ENCODE peak calls at places on chromosomes 4 and X, in nine cellular contexts. One of them, this sample, is unnamed.

GRCh38 chrX:120419465-120419864 is 49.6 kb downstream of the LAMP2 start:
- DNase-seq in nucleus accumbens: no peak
- DNase-seq in AG04450: no peak
- DNase-seq in effector memory CD8-positive, alpha-beta T cell: no peak
- DNase-seq in activated T-cell treated with anti-CD3 and anti-CD28 coated beads for 4 hours: no peak
- DNase-seq in left ventricle myocardium superior: no peak
- DNase-seq in testis: no peak
- DNase-seq in activated CD4-positive, alpha-beta T cell treated with anti-CD3 and anti-CD28 coated beads, Interleukin-2, amount 50 U/mL, for 24 hours: no peak
- DNase-seq in mesendoderm: no peak
- DNase-seq in this sample: no peak

GRCh38 chr4:5249727-5250126 is 198.4 kb downstream of the STK32B start:
- DNase-seq in AG04450: no peak
- DNase-seq in testis: no peak
- DNase-seq in left ventricle myocardium superior: no peak
- DNase-seq in mesendoderm: no peak
- DNase-seq in activated T-cell treated with anti-CD3 and anti-CD28 coated beads for 4 hours: no peak
- DNase-seq in nucleus accumbens: no peak
- DNase-seq in effector memory CD8-positive, alpha-beta T cell: no peak
- DNase-seq in activated CD4-positive, alpha-beta T cell treated with anti-CD3 and anti-CD28 coated beads, Interleukin-2, amount 50 U/mL, for 24 hours: no peak
- DNase-seq in this sample: no peak

GRCh38 chr4:55868691-55869090 is 15.2 kb downstream of the EXOC1 start:
- DNase-seq in activated T-cell treated with anti-CD3 and anti-CD28 coated beads for 4 hours: no peak
- DNase-seq in effector memory CD8-positive, alpha-beta T cell: no peak
- DNase-seq in nucleus accumbens: no peak
- DNase-seq in left ventricle myocardium superior: no peak
- DNase-seq in activated CD4-positive, alpha-beta T cell treated with anti-CD3 and anti-CD28 coated beads, Interleukin-2, amount 50 U/mL, for 24 hours: no peak
- DNase-seq in testis: no peak
- DNase-seq in AG04450: no peak
- DNase-seq in mesendoderm: no peak
- DNase-seq in this sample: no peak

GRCh38 chr4:6658635-6659075 is 18.2 kb downstream of the MRFAP1 start:
- DNase-seq in AG04450: no peak
- DNase-seq in effector memory CD8-positive, alpha-beta T cell: peak; percentile 51
- DNase-seq in mesendoderm: no peak
- DNase-seq in left ventricle myocardium superior: peak; percentile 77
- DNase-seq in activated T-cell treated with anti-CD3 and anti-CD28 coated beads for 4 hours: peak; percentile 30
- DNase-seq in nucleus accumbens: no peak
- DNase-seq in testis: peak; percentile 50
- DNase-seq in activated CD4-positive, alpha-beta T cell treated with anti-CD3 and anti-CD28 coated beads, Interleukin-2, amount 50 U/mL, for 24 hours: peak; percentile 14
- DNase-seq in this sample: no peak

GRCh38 chr4:65482410-65482809 is 187.9 kb downstream of the EPHA5 start:
- DNase-seq in testis: no peak
- DNase-seq in mesendoderm: no peak
- DNase-seq in effector memory CD8-positive, alpha-beta T cell: no peak
- DNase-seq in activated CD4-positive, alpha-beta T cell treated with anti-CD3 and anti-CD28 coated beads, Interleukin-2, amount 50 U/mL, for 24 hours: no peak
- DNase-seq in AG04450: no peak
- DNase-seq in activated T-cell treated with anti-CD3 and anti-CD28 coated beads for 4 hours: no peak
- DNase-seq in left ventricle myocardium superior: no peak
- DNase-seq in nucleus accumbens: no peak
- DNase-seq in this sample: no peak

GRCh38 chrX:51456814-51457213 is 39.6 kb downstream of the NUDT11 start:
- DNase-seq in AG04450: no peak
- DNase-seq in left ventricle myocardium superior: no peak
- DNase-seq in mesendoderm: peak; percentile 74
- DNase-seq in testis: no peak
- DNase-seq in effector memory CD8-positive, alpha-beta T cell: no peak
- DNase-seq in nucleus accumbens: no peak
- DNase-seq in activated CD4-positive, alpha-beta T cell treated with anti-CD3 and anti-CD28 coated beads, Interleukin-2, amount 50 U/mL, for 24 hours: no peak
- DNase-seq in activated T-cell treated with anti-CD3 and anti-CD28 coated beads for 4 hours: no peak
- DNase-seq in this sample: no peak

GRCh38 chr4:158444621-158445020 is 77.1 kb upstream of the RXFP1 start:
- DNase-seq in effector memory CD8-positive, alpha-beta T cell: no peak
- DNase-seq in activated CD4-positive, alpha-beta T cell treated with anti-CD3 and anti-CD28 coated beads, Interleukin-2, amount 50 U/mL, for 24 hours: no peak
- DNase-seq in testis: no peak
- DNase-seq in mesendoderm: no peak
- DNase-seq in nucleus accumbens: no peak
- DNase-seq in activated T-cell treated with anti-CD3 and anti-CD28 coated beads for 4 hours: no peak
- DNase-seq in AG04450: no peak
- DNase-seq in left ventricle myocardium superior: no peak
- DNase-seq in this sample: no peak

GRCh38 chr4:145097331-145097820 is 620 bp downstream of the ANAPC10 start:
- DNase-seq in mesendoderm: no peak
- DNase-seq in testis: no peak
- DNase-seq in effector memory CD8-positive, alpha-beta T cell: no peak
- DNase-seq in left ventricle myocardium superior: no peak
- DNase-seq in activated CD4-positive, alpha-beta T cell treated with anti-CD3 and anti-CD28 coated beads, Interleukin-2, amount 50 U/mL, for 24 hours: no peak
- DNase-seq in activated T-cell treated with anti-CD3 and anti-CD28 coated beads for 4 hours: no peak
- DNase-seq in AG04450: no peak
- DNase-seq in nucleus accumbens: no peak
- DNase-seq in this sample: no peak

GRCh38 chrX:41828821-41829220 is 94.5 kb downstream of the CASK start:
- DNase-seq in left ventricle myocardium superior: no peak
- DNase-seq in mesendoderm: no peak
- DNase-seq in AG04450: no peak
- DNase-seq in activated CD4-positive, alpha-beta T cell treated with anti-CD3 and anti-CD28 coated beads, Interleukin-2, amount 50 U/mL, for 24 hours: no peak
- DNase-seq in nucleus accumbens: no peak
- DNase-seq in effector memory CD8-positive, alpha-beta T cell: no peak
- DNase-seq in activated T-cell treated with anti-CD3 and anti-CD28 coated beads for 4 hours: no peak
- DNase-seq in testis: no peak
- DNase-seq in this sample: no peak

GRCh38 chr4:94897023-94897422 is 139.3 kb downstream of the BMPR1B start:
- DNase-seq in testis: no peak
- DNase-seq in mesendoderm: peak; percentile 85
- DNase-seq in left ventricle myocardium superior: no peak
- DNase-seq in activated T-cell treated with anti-CD3 and anti-CD28 coated beads for 4 hours: no peak
- DNase-seq in activated CD4-positive, alpha-beta T cell treated with anti-CD3 and anti-CD28 coated beads, Interleukin-2, amount 50 U/mL, for 24 hours: no peak
- DNase-seq in nucleus accumbens: no peak
- DNase-seq in AG04450: no peak
- DNase-seq in effector memory CD8-positive, alpha-beta T cell: no peak
- DNase-seq in this sample: no peak

GRCh38 chrX:97616883-97617510 is 733.3 kb downstream of the RPA4 start:
- DNase-seq in testis: no peak
- DNase-seq in activated T-cell treated with anti-CD3 and anti-CD28 coated beads for 4 hours: no peak
- DNase-seq in activated CD4-positive, alpha-beta T cell treated with anti-CD3 and anti-CD28 coated beads, Interleukin-2, amount 50 U/mL, for 24 hours: no peak
- DNase-seq in left ventricle myocardium superior: no peak
- DNase-seq in nucleus accumbens: no peak
- DNase-seq in effector memory CD8-positive, alpha-beta T cell: no peak
- DNase-seq in AG04450: peak; percentile 23
- DNase-seq in mesendoderm: peak; percentile 16
- DNase-seq in this sample: peak; percentile 15

GRCh38 chr4:113708250-113708649 is 53.3 kb downstream of the CAMK2D start:
- DNase-seq in left ventricle myocardium superior: no peak
- DNase-seq in effector memory CD8-positive, alpha-beta T cell: no peak
- DNase-seq in activated T-cell treated with anti-CD3 and anti-CD28 coated beads for 4 hours: no peak
- DNase-seq in nucleus accumbens: no peak
- DNase-seq in AG04450: no peak
- DNase-seq in activated CD4-positive, alpha-beta T cell treated with anti-CD3 and anti-CD28 coated beads, Interleukin-2, amount 50 U/mL, for 24 hours: no peak
- DNase-seq in testis: no peak
- DNase-seq in mesendoderm: no peak
- DNase-seq in this sample: no peak

GRCh38 chr4:76585270-76585669 is 150.2 kb downstream of the SHROOM3 start:
- DNase-seq in activated CD4-positive, alpha-beta T cell treated with anti-CD3 and anti-CD28 coated beads, Interleukin-2, amount 50 U/mL, for 24 hours: no peak
- DNase-seq in nucleus accumbens: no peak
- DNase-seq in activated T-cell treated with anti-CD3 and anti-CD28 coated beads for 4 hours: no peak
- DNase-seq in AG04450: no peak
- DNase-seq in mesendoderm: peak; percentile 48
- DNase-seq in left ventricle myocardium superior: no peak
- DNase-seq in effector memory CD8-positive, alpha-beta T cell: no peak
- DNase-seq in testis: no peak
- DNase-seq in this sample: no peak

GRCh38 chr4:72473434-72473900 is 95.6 kb downstream of the ADAMTS3 start:
- DNase-seq in mesendoderm: peak; percentile 54
- DNase-seq in effector memory CD8-positive, alpha-beta T cell: no peak
- DNase-seq in nucleus accumbens: no peak
- DNase-seq in left ventricle myocardium superior: no peak
- DNase-seq in testis: no peak
- DNase-seq in activated T-cell treated with anti-CD3 and anti-CD28 coated beads for 4 hours: no peak
- DNase-seq in activated CD4-positive, alpha-beta T cell treated with anti-CD3 and anti-CD28 coated beads, Interleukin-2, amount 50 U/mL, for 24 hours: no peak
- DNase-seq in AG04450: no peak
- DNase-seq in this sample: no peak

GRCh38 chr4:5338511-5338910 is 287.2 kb downstream of the STK32B start:
- DNase-seq in activated CD4-positive, alpha-beta T cell treated with anti-CD3 and anti-CD28 coated beads, Interleukin-2, amount 50 U/mL, for 24 hours: no peak
- DNase-seq in testis: no peak
- DNase-seq in mesendoderm: no peak
- DNase-seq in left ventricle myocardium superior: no peak
- DNase-seq in AG04450: no peak
- DNase-seq in activated T-cell treated with anti-CD3 and anti-CD28 coated beads for 4 hours: no peak
- DNase-seq in effector memory CD8-positive, alpha-beta T cell: no peak
- DNase-seq in nucleus accumbens: no peak
- DNase-seq in this sample: no peak

GRCh38 chr4:46211406-46211805 is 87.6 kb upstream of the GABRG1 start:
- DNase-seq in testis: no peak
- DNase-seq in mesendoderm: no peak
- DNase-seq in AG04450: no peak
- DNase-seq in effector memory CD8-positive, alpha-beta T cell: no peak
- DNase-seq in activated CD4-positive, alpha-beta T cell treated with anti-CD3 and anti-CD28 coated beads, Interleukin-2, amount 50 U/mL, for 24 hours: no peak
- DNase-seq in activated T-cell treated with anti-CD3 and anti-CD28 coated beads for 4 hours: no peak
- DNase-seq in nucleus accumbens: no peak
- DNase-seq in left ventricle myocardium superior: no peak
- DNase-seq in this sample: no peak

GRCh38 chrX:49995021-49995731 is 72.8 kb downstream of the CLCN5 start:
- DNase-seq in AG04450: no peak
- DNase-seq in effector memory CD8-positive, alpha-beta T cell: no peak
- DNase-seq in mesendoderm: peak; percentile 86
- DNase-seq in activated CD4-positive, alpha-beta T cell treated with anti-CD3 and anti-CD28 coated beads, Interleukin-2, amount 50 U/mL, for 24 hours: no peak
- DNase-seq in activated T-cell treated with anti-CD3 and anti-CD28 coated beads for 4 hours: no peak
- DNase-seq in nucleus accumbens: no peak
- DNase-seq in testis: no peak
- DNase-seq in left ventricle myocardium superior: no peak
- DNase-seq in this sample: no peak

GRCh38 chr4:53651142-53651720 is 59.9 kb upstream of the LNX1 start:
- DNase-seq in testis: no peak
- DNase-seq in nucleus accumbens: no peak
- DNase-seq in activated T-cell treated with anti-CD3 and anti-CD28 coated beads for 4 hours: no peak
- DNase-seq in AG04450: no peak
- DNase-seq in mesendoderm: no peak
- DNase-seq in effector memory CD8-positive, alpha-beta T cell: no peak
- DNase-seq in activated CD4-positive, alpha-beta T cell treated with anti-CD3 and anti-CD28 coated beads, Interleukin-2, amount 50 U/mL, for 24 hours: no peak
- DNase-seq in left ventricle myocardium superior: peak; percentile 49
- DNase-seq in this sample: peak; percentile 91

GRCh38 chr4:24894846-24895245 is 18.0 kb downstream of the CCDC149 start:
- DNase-seq in effector memory CD8-positive, alpha-beta T cell: no peak
- DNase-seq in activated CD4-positive, alpha-beta T cell treated with anti-CD3 and anti-CD28 coated beads, Interleukin-2, amount 50 U/mL, for 24 hours: no peak
- DNase-seq in nucleus accumbens: no peak
- DNase-seq in left ventricle myocardium superior: no peak
- DNase-seq in mesendoderm: no peak
- DNase-seq in activated T-cell treated with anti-CD3 and anti-CD28 coated beads for 4 hours: no peak
- DNase-seq in AG04450: no peak
- DNase-seq in testis: no peak
- DNase-seq in this sample: no peak

GRCh38 chr4:76366737-76367136 is 54.2 kb downstream of the CCDC158 start:
- DNase-seq in activated CD4-positive, alpha-beta T cell treated with anti-CD3 and anti-CD28 coated beads, Interleukin-2, amount 50 U/mL, for 24 hours: no peak
- DNase-seq in mesendoderm: no peak
- DNase-seq in left ventricle myocardium superior: no peak
- DNase-seq in nucleus accumbens: no peak
- DNase-seq in AG04450: no peak
- DNase-seq in activated T-cell treated with anti-CD3 and anti-CD28 coated beads for 4 hours: no peak
- DNase-seq in effector memory CD8-positive, alpha-beta T cell: no peak
- DNase-seq in testis: no peak
- DNase-seq in this sample: no peak

GRCh38 chrX:12950851-12951589 is 23.9 kb upstream of the TMSB4X start:
- DNase-seq in nucleus accumbens: no peak
- DNase-seq in AG04450: no peak
- DNase-seq in mesendoderm: peak; percentile 65
- DNase-seq in activated T-cell treated with anti-CD3 and anti-CD28 coated beads for 4 hours: peak; percentile 54
- DNase-seq in left ventricle myocardium superior: peak; percentile 39
- DNase-seq in effector memory CD8-positive, alpha-beta T cell: peak; percentile 58
- DNase-seq in activated CD4-positive, alpha-beta T cell treated with anti-CD3 and anti-CD28 coated beads, Interleukin-2, amount 50 U/mL, for 24 hours: peak; percentile 59
- DNase-seq in testis: no peak
- DNase-seq in this sample: no peak

GRCh38 chrX:37912286-37912685 is 64.9 kb upstream of the DYNLT3 start:
- DNase-seq in activated CD4-positive, alpha-beta T cell treated with anti-CD3 and anti-CD28 coated beads, Interleukin-2, amount 50 U/mL, for 24 hours: no peak
- DNase-seq in AG04450: no peak
- DNase-seq in effector memory CD8-positive, alpha-beta T cell: no peak
- DNase-seq in left ventricle myocardium superior: no peak
- DNase-seq in activated T-cell treated with anti-CD3 and anti-CD28 coated beads for 4 hours: no peak
- DNase-seq in mesendoderm: peak; percentile 5
- DNase-seq in testis: no peak
- DNase-seq in nucleus accumbens: no peak
- DNase-seq in this sample: no peak

GRCh38 chr4:55947912-55948725 is 626 bp upstream of the CEP135 start:
- DNase-seq in testis: no peak
- DNase-seq in activated T-cell treated with anti-CD3 and anti-CD28 coated beads for 4 hours: peak; percentile 34
- DNase-seq in effector memory CD8-positive, alpha-beta T cell: peak; percentile 29
- DNase-seq in activated CD4-positive, alpha-beta T cell treated with anti-CD3 and anti-CD28 coated beads, Interleukin-2, amount 50 U/mL, for 24 hours: peak; percentile 43
- DNase-seq in AG04450: peak; percentile 93
- DNase-seq in nucleus accumbens: no peak
- DNase-seq in mesendoderm: peak; percentile 32
- DNase-seq in left ventricle myocardium superior: no peak
- DNase-seq in this sample: no peak

GRCh38 chr4:184596617-184597185 is 52.5 kb downstream of the CASP3 start:
- DNase-seq in activated T-cell treated with anti-CD3 and anti-CD28 coated beads for 4 hours: no peak
- DNase-seq in AG04450: no peak
- DNase-seq in left ventricle myocardium superior: no peak
- DNase-seq in mesendoderm: peak; percentile 91
- DNase-seq in effector memory CD8-positive, alpha-beta T cell: no peak
- DNase-seq in nucleus accumbens: no peak
- DNase-seq in activated CD4-positive, alpha-beta T cell treated with anti-CD3 and anti-CD28 coated beads, Interleukin-2, amount 50 U/mL, for 24 hours: no peak
- DNase-seq in testis: no peak
- DNase-seq in this sample: no peak

GRCh38 chrX:72381439-72382198 is 75.9 kb upstream of the CITED1 start:
- DNase-seq in activated T-cell treated with anti-CD3 and anti-CD28 coated beads for 4 hours: no peak
- DNase-seq in AG04450: no peak
- DNase-seq in testis: no peak
- DNase-seq in effector memory CD8-positive, alpha-beta T cell: no peak
- DNase-seq in left ventricle myocardium superior: no peak
- DNase-seq in nucleus accumbens: no peak
- DNase-seq in activated CD4-positive, alpha-beta T cell treated with anti-CD3 and anti-CD28 coated beads, Interleukin-2, amount 50 U/mL, for 24 hours: no peak
- DNase-seq in mesendoderm: no peak
- DNase-seq in this sample: no peak

GRCh38 chr4:121072080-121072835 is at the start of gene NDNF:
- DNase-seq in mesendoderm: peak; percentile 41
- DNase-seq in left ventricle myocardium superior: peak; percentile 63
- DNase-seq in activated T-cell treated with anti-CD3 and anti-CD28 coated beads for 4 hours: peak; percentile 23
- DNase-seq in AG04450: no peak
- DNase-seq in nucleus accumbens: no peak
- DNase-seq in activated CD4-positive, alpha-beta T cell treated with anti-CD3 and anti-CD28 coated beads, Interleukin-2, amount 50 U/mL, for 24 hours: peak; percentile 10
- DNase-seq in effector memory CD8-positive, alpha-beta T cell: peak; percentile 23
- DNase-seq in testis: peak; percentile 43
- DNase-seq in this sample: no peak

GRCh38 chrX:68936608-68937007 is 107.8 kb downstream of the EFNB1 start:
- DNase-seq in effector memory CD8-positive, alpha-beta T cell: no peak
- DNase-seq in testis: no peak
- DNase-seq in left ventricle myocardium superior: no peak
- DNase-seq in AG04450: peak; percentile 51
- DNase-seq in activated CD4-positive, alpha-beta T cell treated with anti-CD3 and anti-CD28 coated beads, Interleukin-2, amount 50 U/mL, for 24 hours: no peak
- DNase-seq in activated T-cell treated with anti-CD3 and anti-CD28 coated beads for 4 hours: no peak
- DNase-seq in nucleus accumbens: no peak
- DNase-seq in mesendoderm: no peak
- DNase-seq in this sample: peak; percentile 38

GRCh38 chr4:146932111-146932510 is 13.6 kb downstream of the TTC29 start:
- DNase-seq in mesendoderm: peak; percentile 13
- DNase-seq in testis: no peak
- DNase-seq in activated T-cell treated with anti-CD3 and anti-CD28 coated beads for 4 hours: no peak
- DNase-seq in nucleus accumbens: no peak
- DNase-seq in activated CD4-positive, alpha-beta T cell treated with anti-CD3 and anti-CD28 coated beads, Interleukin-2, amount 50 U/mL, for 24 hours: no peak
- DNase-seq in left ventricle myocardium superior: no peak
- DNase-seq in effector memory CD8-positive, alpha-beta T cell: no peak
- DNase-seq in AG04450: no peak
- DNase-seq in this sample: no peak

GRCh38 chr4:186724048-186724860 is 598 bp upstream of the FAT1 start:
- DNase-seq in mesendoderm: peak; percentile 89
- DNase-seq in nucleus accumbens: no peak
- DNase-seq in left ventricle myocardium superior: peak; percentile 80
- DNase-seq in activated T-cell treated with anti-CD3 and anti-CD28 coated beads for 4 hours: no peak
- DNase-seq in testis: peak; percentile 49
- DNase-seq in effector memory CD8-positive, alpha-beta T cell: no peak
- DNase-seq in AG04450: no peak
- DNase-seq in activated CD4-positive, alpha-beta T cell treated with anti-CD3 and anti-CD28 coated beads, Interleukin-2, amount 50 U/mL, for 24 hours: no peak
- DNase-seq in this sample: no peak

GRCh38 chrX:152844256-152844655 is 13.4 kb downstream of the NSDHL start:
- DNase-seq in AG04450: no peak
- DNase-seq in activated CD4-positive, alpha-beta T cell treated with anti-CD3 and anti-CD28 coated beads, Interleukin-2, amount 50 U/mL, for 24 hours: no peak
- DNase-seq in effector memory CD8-positive, alpha-beta T cell: no peak
- DNase-seq in mesendoderm: no peak
- DNase-seq in nucleus accumbens: no peak
- DNase-seq in left ventricle myocardium superior: no peak
- DNase-seq in testis: no peak
- DNase-seq in activated T-cell treated with anti-CD3 and anti-CD28 coated beads for 4 hours: no peak
- DNase-seq in this sample: no peak

GRCh38 chrX:115948018-115948923 is 222.3 kb upstream of the AGTR2 start:
- DNase-seq in AG04450: no peak
- DNase-seq in mesendoderm: no peak
- DNase-seq in effector memory CD8-positive, alpha-beta T cell: no peak
- DNase-seq in activated CD4-positive, alpha-beta T cell treated with anti-CD3 and anti-CD28 coated beads, Interleukin-2, amount 50 U/mL, for 24 hours: no peak
- DNase-seq in testis: no peak
- DNase-seq in nucleus accumbens: no peak
- DNase-seq in left ventricle myocardium superior: no peak
- DNase-seq in activated T-cell treated with anti-CD3 and anti-CD28 coated beads for 4 hours: no peak
- DNase-seq in this sample: no peak